ENCODE peak calls at places on chromosomes 11 and 22, in eight cellular contexts. W is mucosa of descending colon; G is A549; Y is lower lobe of right lung; R is pancreas; F is IMR-90; V is CD4-positive, CD25-positive, alpha-beta regulatory T cell; T is RWPE2. P is an unnamed sample.

GRCh38 chr11:102226702-102227101 is 90.6 kb upstream of the BIRC3 start:
- ATAC-seq in W (peak; percentile 78), G (no peak), Y (peak; percentile 90), R (no peak), F (peak; percentile 13), V (no peak), T (peak; percentile 68), P (no peak)

GRCh38 chr11:408154-409007 is 6.4 kb downstream of the SIGIRR start:
- ATAC-seq in W (no peak), G (no peak), Y (no peak), R (no peak), F (no peak), V (no peak), T (no peak), P (no peak)

GRCh38 chr22:20945578-20945934 is 21.5 kb upstream of the AIFM3 start:
- ATAC-seq in W (no peak), G (no peak), Y (no peak), R (no peak), F (no peak), V (no peak), T (peak; percentile 24), P (no peak)

GRCh38 chr11:105881027-105881426 is 141.0 kb downstream of the MSANTD4 start:
- ATAC-seq in W (no peak), G (no peak), Y (peak; percentile 58), R (no peak), F (no peak), V (no peak), T (no peak), P (no peak)

GRCh38 chr11:62645660-62645933 is 816 bp downstream of the GANAB start:
- ATAC-seq in W (peak; percentile 11), G (peak; percentile 2), Y (no peak), R (no peak), F (no peak), V (no peak), T (no peak), P (no peak)

GRCh38 chr11:22389526-22390282 is 51.5 kb downstream of the SLC17A6 start:
- ATAC-seq in W (no peak), G (no peak), Y (no peak), R (no peak), F (no peak), V (no peak), T (no peak), P (no peak)

GRCh38 chr11:84890706-84891105 is 736.4 kb downstream of the DLG2 start:
- ATAC-seq in W (no peak), G (no peak), Y (no peak), R (no peak), F (no peak), V (no peak), T (no peak), P (no peak)

GRCh38 chr11:33207408-33207985 is 46.2 kb upstream of the CSTF3 start:
- ATAC-seq in W (peak; percentile 43), G (peak; percentile 27), Y (no peak), R (peak; percentile 61), F (peak; percentile 73), V (no peak), T (no peak), P (peak; percentile 76)

GRCh38 chr22:29359469-29359868 is 28.9 kb downstream of the AP1B1 start:
- ATAC-seq in W (peak; percentile 70), G (peak; percentile 97), Y (peak; percentile 72), R (peak; percentile 82), F (peak; percentile 91), V (no peak), T (peak; percentile 76), P (peak; percentile 78)

GRCh38 chr11:42536961-42537360 is 774.8 kb upstream of the API5 start:
- ATAC-seq in W (no peak), G (no peak), Y (no peak), R (no peak), F (no peak), V (no peak), T (no peak), P (no peak)

GRCh38 chr11:105968021-105968697 is 53.9 kb downstream of the MSANTD4 start:
- ATAC-seq in W (no peak), G (no peak), Y (no peak), R (peak; percentile 86), F (peak; percentile 64), V (no peak), T (peak; percentile 96), P (no peak)

GRCh38 chr11:45671246-45672171 is 6.1 kb upstream of the CHST1 start:
- ATAC-seq in W (no peak), G (peak; percentile 51), Y (no peak), R (peak; percentile 91), F (no peak), V (no peak), T (peak; percentile 18), P (no peak)

GRCh38 chr11:122398167-122398566 is 257.4 kb upstream of the UBASH3B start:
- ATAC-seq in W (no peak), G (no peak), Y (no peak), R (no peak), F (no peak), V (no peak), T (no peak), P (no peak)

GRCh38 chr11:121485221-121485620 is 32.5 kb upstream of the SORL1-AS1 start:
- ATAC-seq in W (no peak), G (no peak), Y (no peak), R (no peak), F (no peak), V (no peak), T (no peak), P (no peak)

GRCh38 chr22:30474683-30475424 is 3.0 kb upstream of the SEC14L3 start:
- ATAC-seq in W (peak; percentile 53), G (no peak), Y (peak; percentile 84), R (peak; percentile 74), F (no peak), V (no peak), T (no peak), P (no peak)

GRCh38 chr11:76810151-76810853 is 27.1 kb downstream of the TSKU start:
- ATAC-seq in W (peak; percentile 73), G (peak; percentile 21), Y (peak; percentile 71), R (peak; percentile 69), F (peak; percentile 55), V (no peak), T (peak; percentile 47), P (no peak)

GRCh38 chr11:134616048-134616447 is 204.0 kb upstream of the B3GAT1 start:
- ATAC-seq in W (no peak), G (no peak), Y (no peak), R (no peak), F (no peak), V (no peak), T (no peak), P (no peak)

GRCh38 chr22:41526226-41526531 is 18.1 kb downstream of the POLR3H start:
- ATAC-seq in W (no peak), G (no peak), Y (no peak), R (no peak), F (no peak), V (no peak), T (no peak), P (no peak)

GRCh38 chr11:848380-848931 is 5.8 kb downstream of the TSPAN4 start:
- ATAC-seq in W (peak; percentile 62), G (peak; percentile 9), Y (no peak), R (peak; percentile 55), F (peak; percentile 7), V (peak; percentile 67), T (no peak), P (no peak)

GRCh38 chr11:12541588-12542151 is 132.6 kb upstream of the TEAD1 start:
- ATAC-seq in W (no peak), G (no peak), Y (no peak), R (no peak), F (no peak), V (no peak), T (no peak), P (no peak)

GRCh38 chr22:50456466-50457234 is 18.2 kb downstream of the SBF1 start:
- ATAC-seq in W (peak; percentile 28), G (peak; percentile 64), Y (no peak), R (peak; percentile 15), F (peak; percentile 33), V (no peak), T (no peak), P (no peak)

GRCh38 chr22:42856865-42857704 is at the start of gene ARFGAP3:
- ATAC-seq in W (peak; percentile 97), G (peak; percentile 92), Y (peak; percentile 98), R (peak; percentile 92), F (peak; percentile 97), V (peak; percentile 90), T (peak; percentile 81), P (peak; percentile 98)
- H3K4me3 ChIP-seq in W (peak within 1 kb of the TSS; percentile 81), G (peak within 1 kb of the TSS; percentile 91), Y (peak within 1 kb of the TSS; percentile 92), R (peak within 1 kb of the TSS; percentile 94), F (peak within 1 kb of the TSS; percentile 94), V (peak within 1 kb of the TSS; percentile 74), T (peak within 1 kb of the TSS; percentile 63), P (peak within 1 kb of the TSS; percentile 60)

GRCh38 chr11:94545641-94546470 is 2.1 kb downstream of the FUT4 start:
- ATAC-seq in W (no peak), G (no peak), Y (no peak), R (peak; percentile 11), F (no peak), V (no peak), T (no peak), P (no peak)
- H3K4me3 ChIP-seq in W (peak overlapping the region; percentile 69), G (no peak overlapping the region), Y (peak overlapping the region; percentile 73), R (peak overlapping the region; percentile 79), F (no peak overlapping the region), V (peak overlapping the region; percentile 53), T (no peak overlapping the region), P (peak overlapping the region; percentile 87)

GRCh38 chr22:46738961-46739870 is 1.2 kb upstream of the CERK start:
- ATAC-seq in W (peak; percentile 57), G (peak; percentile 90), Y (peak; percentile 55), R (peak; percentile 16), F (peak; percentile 33), V (peak; percentile 76), T (peak; percentile 88), P (peak; percentile 39)

GRCh38 chr22:46736705-46737104 is 1.3 kb downstream of the CERK start:
- ATAC-seq in W (no peak), G (no peak), Y (no peak), R (no peak), F (no peak), V (no peak), T (no peak), P (no peak)

GRCh38 chr22:46737105-46737975 is 712 bp downstream of the CERK start:
- ATAC-seq in W (peak; percentile 15), G (peak; percentile 11), Y (peak; percentile 13), R (peak; percentile 36), F (peak; percentile 40), V (peak; percentile 5), T (no peak), P (peak; percentile 32)

GRCh38 chr22:46737976-46738641 is at the start of gene CERK:
- ATAC-seq in W (peak; percentile 55), G (peak; percentile 68), Y (peak; percentile 85), R (peak; percentile 77), F (peak; percentile 89), V (peak; percentile 47), T (peak; percentile 43), P (peak; percentile 84)

DNA sequence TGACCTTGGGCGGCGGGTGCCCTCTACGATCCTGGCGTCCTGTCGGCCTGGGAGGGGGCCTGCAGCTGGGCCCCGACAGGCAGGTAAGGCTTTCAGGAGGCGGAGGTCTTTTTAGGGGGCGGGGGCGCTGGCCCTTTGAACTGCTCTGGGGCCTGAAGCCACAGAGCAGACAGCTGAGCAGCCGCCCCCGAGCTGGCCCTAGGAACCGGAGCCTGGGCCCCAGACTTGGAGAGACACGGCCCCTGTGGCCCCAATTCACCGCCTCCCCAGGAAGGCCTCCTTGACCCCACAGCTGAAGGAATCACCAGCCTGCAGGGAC is 549 bp upstream of the CERK start:
- ATAC-seq in W (no peak), G (no peak), Y (no peak), R (no peak), F (no peak), V (no peak), T (no peak), P (no peak)
- H3K4me3 ChIP-seq in W (peak overlapping the region; percentile 84), G (peak overlapping the region; percentile 96), Y (peak overlapping the region; percentile 89), R (peak overlapping the region; percentile 57), F (peak overlapping the region; percentile 94), V (peak overlapping the region; percentile 54), T (peak overlapping the region; percentile 95), P (peak overlapping the region; percentile 72)

GRCh38 chr11:66081505-66081904 is 11.4 kb downstream of the PACS1 start:
- ATAC-seq in W (peak; percentile 89), G (peak; percentile 18), Y (peak; percentile 80), R (peak; percentile 86), F (no peak), V (peak; percentile 97), T (peak; percentile 86), P (no peak)
- H3K4me3 ChIP-seq in W (no peak overlapping the region), G (no peak overlapping the region), Y (no peak overlapping the region), R (no peak overlapping the region), F (no peak overlapping the region), V (peak overlapping the region; percentile 76), T (no peak overlapping the region), P (no peak overlapping the region)